ENCODE peak calls at places on chromosomes 11 and 22, in ten cellular contexts. Y is PC-9; H is posterior cingulate gyrus; T is CD8-positive, alpha-beta memory T cell; A is kidney; K is Ammon's horn; C is stimulated activated CD8-positive, alpha-beta memory T cell treated with anti-CD3 and anti-CD28 coated beads, Interleukin-4, amount 100 ng/mL, for 1 hour; F is choroid plexus epithelial cell; Z is astrocyte of the spinal cord; S is HuH-7. B is an unnamed sample.

GRCh38 chr11:69948256-69949141 is 129.3 kb upstream of the FGF3 start:
- DNase-seq in Y (peak), H (no peak), T (no peak), A (peak), K (no peak), C (no peak), F (no peak), Z (peak), S (no peak), B (no peak)

GRCh38 chr22:32286290-32286840 is 31.2 kb upstream of the SLC5A4 start:
- DNase-seq in Y (no peak), H (no peak), T (no peak), A (no peak), K (no peak), C (no peak), F (no peak), Z (no peak), S (no peak), B (no peak)

GRCh38 chr11:44977493-44977984 is 26.9 kb upstream of the TP53I11 start:
- DNase-seq in Y (peak), H (no peak), T (no peak), A (no peak), K (no peak), C (no peak), F (peak), Z (no peak), S (peak), B (no peak)

GRCh38 chr22:39153220-39153860 is 860 bp upstream of the CBX7 start:
- DNase-seq in Y (no peak), H (no peak), T (no peak), A (peak), K (no peak), C (no peak), F (no peak), Z (no peak), S (no peak), B (peak)

GRCh38 chr11:102912482-102912830 is 37.7 kb upstream of the MMP12 start:
- DNase-seq in Y (no peak), H (no peak), T (no peak), A (no peak), K (no peak), C (no peak), F (no peak), Z (no peak), S (no peak), B (no peak)

GRCh38 chr22:38243007-38243775 is 29.6 kb downstream of the TMEM184B start:
- DNase-seq in Y (no peak), H (peak), T (no peak), A (no peak), K (peak), C (no peak), F (peak), Z (peak), S (peak), B (no peak)

GRCh38 chr22:39313258-39314001 is 6.0 kb downstream of the RPL3 start:
- DNase-seq in Y (no peak), H (no peak), T (no peak), A (no peak), K (no peak), C (no peak), F (no peak), Z (no peak), S (no peak), B (no peak)

GRCh38 chr22:28198692-28199091 is 279.6 kb upstream of the PITPNB start:
- DNase-seq in Y (no peak), H (no peak), T (no peak), A (no peak), K (no peak), C (no peak), F (no peak), Z (no peak), S (no peak), B (no peak)

GRCh38 chr22:50191041-50191740 is 5.5 kb downstream of the TRABD start:
- DNase-seq in Y (no peak), H (no peak), T (peak), A (peak), K (no peak), C (peak), F (no peak), Z (no peak), S (no peak), B (no peak)

GRCh38 chr11:31487848-31488247 is 21.6 kb downstream of the IMMP1L start:
- DNase-seq in Y (peak), H (no peak), T (peak), A (no peak), K (peak), C (no peak), F (peak), Z (peak), S (peak), B (no peak)

GRCh38 chr11:103668859-103669258 is 367.6 kb upstream of the DDI1 start:
- DNase-seq in Y (no peak), H (no peak), T (no peak), A (no peak), K (no peak), C (no peak), F (no peak), Z (no peak), S (no peak), B (no peak)